ENCODE peak calls at places on chromosomes 16 and 17, in five cellular contexts. One of them, this sample, is unnamed.

GRCh38 chr17:59825533-59826316 is 67.0 kb downstream of the TUBD1 start:
- DNase-seq in endothelial cell of umbilical vein: peak
- DNase-seq in sigmoid colon: no peak
- DNase-seq in stomach: no peak
- DNase-seq in HL-60: no peak
- DNase-seq in this sample: no peak

GRCh38 chr16:50126183-50126582 is 26.9 kb upstream of the TENT4B start:
- DNase-seq in endothelial cell of umbilical vein: no peak
- DNase-seq in sigmoid colon: no peak
- DNase-seq in stomach: no peak
- DNase-seq in HL-60: no peak
- DNase-seq in this sample: no peak

GRCh38 chr16:67092227-67092626 is 17.5 kb upstream of the PHAF1 start:
- DNase-seq in endothelial cell of umbilical vein: no peak
- DNase-seq in sigmoid colon: no peak
- DNase-seq in stomach: no peak
- DNase-seq in HL-60: no peak
- DNase-seq in this sample: no peak

GRCh38 chr17:28405632-28406477 is at the start of gene SLC46A1:
- DNase-seq in endothelial cell of umbilical vein: peak
- DNase-seq in sigmoid colon: peak
- DNase-seq in stomach: peak
- DNase-seq in HL-60: no peak
- DNase-seq in this sample: peak

GRCh38 chr16:1979271-1980025 is 1.8 kb downstream of the NOXO1 start:
- DNase-seq in endothelial cell of umbilical vein: no peak
- DNase-seq in sigmoid colon: no peak
- DNase-seq in stomach: peak
- DNase-seq in HL-60: no peak
- DNase-seq in this sample: peak

GRCh38 chr16:23072084-23072599 is 77.1 kb downstream of the USP31 start:
- DNase-seq in endothelial cell of umbilical vein: peak
- DNase-seq in sigmoid colon: peak
- DNase-seq in stomach: peak
- DNase-seq in HL-60: no peak
- DNase-seq in this sample: peak

GRCh38 chr17:42406602-42407288 is 16.3 kb downstream of the CAVIN1 start:
- DNase-seq in endothelial cell of umbilical vein: peak
- DNase-seq in sigmoid colon: no peak
- DNase-seq in stomach: no peak
- DNase-seq in HL-60: no peak
- DNase-seq in this sample: no peak

GRCh38 chr16:79599256-79599836 is 1.2 kb downstream of the MAF start:
- DNase-seq in endothelial cell of umbilical vein: peak
- DNase-seq in sigmoid colon: peak
- DNase-seq in stomach: no peak
- DNase-seq in HL-60: no peak
- DNase-seq in this sample: no peak

GRCh38 chr16:28155293-28155692 is 56.5 kb downstream of the XPO6 start:
- DNase-seq in endothelial cell of umbilical vein: peak
- DNase-seq in sigmoid colon: no peak
- DNase-seq in stomach: no peak
- DNase-seq in HL-60: no peak
- DNase-seq in this sample: no peak

GRCh38 chr17:76270127-76270592 is 5.0 kb downstream of the UBALD2 start:
- DNase-seq in endothelial cell of umbilical vein: no peak
- DNase-seq in sigmoid colon: no peak
- DNase-seq in stomach: no peak
- DNase-seq in HL-60: no peak
- DNase-seq in this sample: no peak

GRCh38 chr17:13154403-13154802 is 136.6 kb upstream of the ELAC2 start:
- DNase-seq in endothelial cell of umbilical vein: no peak
- DNase-seq in sigmoid colon: no peak
- DNase-seq in stomach: no peak
- DNase-seq in HL-60: no peak
- DNase-seq in this sample: no peak

GRCh38 chr17:51056813-51057510 is 63.7 kb downstream of the SPAG9 start:
- DNase-seq in endothelial cell of umbilical vein: peak
- DNase-seq in sigmoid colon: no peak
- DNase-seq in stomach: no peak
- DNase-seq in HL-60: peak
- DNase-seq in this sample: no peak

GRCh38 chr17:41647038-41647813 is 22.9 kb upstream of the KRT17 start:
- DNase-seq in endothelial cell of umbilical vein: no peak
- DNase-seq in sigmoid colon: no peak
- DNase-seq in stomach: no peak
- DNase-seq in HL-60: no peak
- DNase-seq in this sample: no peak

GRCh38 chr17:66541461-66542182 is 239.2 kb downstream of the PRKCA start:
- DNase-seq in endothelial cell of umbilical vein: no peak
- DNase-seq in sigmoid colon: no peak
- DNase-seq in stomach: no peak
- DNase-seq in HL-60: no peak
- DNase-seq in this sample: no peak

GRCh38 chr16:85426806-85427205 is 186.3 kb upstream of the GSE1 start:
- DNase-seq in endothelial cell of umbilical vein: no peak
- DNase-seq in sigmoid colon: no peak
- DNase-seq in stomach: no peak
- DNase-seq in HL-60: no peak
- DNase-seq in this sample: no peak

GRCh38 chr17:48283907-48284306 is 146.1 kb downstream of the SKAP1 start:
- DNase-seq in endothelial cell of umbilical vein: no peak
- DNase-seq in sigmoid colon: no peak
- DNase-seq in stomach: no peak
- DNase-seq in HL-60: no peak
- DNase-seq in this sample: no peak

GRCh38 chr16:4098496-4098895 is 17.7 kb downstream of the ADCY9 start:
- DNase-seq in endothelial cell of umbilical vein: peak
- DNase-seq in sigmoid colon: no peak
- DNase-seq in stomach: no peak
- DNase-seq in HL-60: no peak
- DNase-seq in this sample: no peak

GRCh38 chr17:38703742-38704644 is 1.1 kb upstream of the MLLT6 start:
- DNase-seq in endothelial cell of umbilical vein: peak
- DNase-seq in sigmoid colon: peak
- DNase-seq in stomach: peak
- DNase-seq in HL-60: no peak
- DNase-seq in this sample: peak

GRCh38 chr17:55479903-55480302 is 31.3 kb downstream of the SMIM36 start:
- DNase-seq in endothelial cell of umbilical vein: no peak
- DNase-seq in sigmoid colon: no peak
- DNase-seq in stomach: no peak
- DNase-seq in HL-60: no peak
- DNase-seq in this sample: no peak

GRCh38 chr16:84585886-84586285 is 32.0 kb downstream of the COTL1 start:
- DNase-seq in endothelial cell of umbilical vein: no peak
- DNase-seq in sigmoid colon: no peak
- DNase-seq in stomach: no peak
- DNase-seq in HL-60: no peak
- DNase-seq in this sample: no peak

GRCh38 chr17:77725851-77726250 is 232.7 kb upstream of the TNRC6C start:
- DNase-seq in endothelial cell of umbilical vein: no peak
- DNase-seq in sigmoid colon: no peak
- DNase-seq in stomach: no peak
- DNase-seq in HL-60: no peak
- DNase-seq in this sample: no peak

GRCh38 chr17:51848451-51848850 is 310.1 kb downstream of the CA10 start:
- DNase-seq in endothelial cell of umbilical vein: no peak
- DNase-seq in sigmoid colon: no peak
- DNase-seq in stomach: no peak
- DNase-seq in HL-60: no peak
- DNase-seq in this sample: no peak

GRCh38 chr17:70319516-70319915 is 150.2 kb downstream of the KCNJ2 start:
- DNase-seq in endothelial cell of umbilical vein: no peak
- DNase-seq in sigmoid colon: no peak
- DNase-seq in stomach: no peak
- DNase-seq in HL-60: no peak
- DNase-seq in this sample: no peak

GRCh38 chr17:70321388-70321787 is 152.1 kb downstream of the KCNJ2 start:
- DNase-seq in endothelial cell of umbilical vein: no peak
- DNase-seq in sigmoid colon: no peak
- DNase-seq in stomach: no peak
- DNase-seq in HL-60: no peak
- DNase-seq in this sample: no peak

GRCh38 chr17:70320642-70321345 is 151.5 kb downstream of the KCNJ2 start:
- DNase-seq in endothelial cell of umbilical vein: no peak
- DNase-seq in sigmoid colon: no peak
- DNase-seq in stomach: no peak
- DNase-seq in HL-60: no peak
- DNase-seq in this sample: peak

GRCh38 chr17:70324031-70324430 is 154.7 kb downstream of the KCNJ2 start:
- DNase-seq in endothelial cell of umbilical vein: no peak
- DNase-seq in sigmoid colon: no peak
- DNase-seq in stomach: no peak
- DNase-seq in HL-60: no peak
- DNase-seq in this sample: no peak

DNA sequence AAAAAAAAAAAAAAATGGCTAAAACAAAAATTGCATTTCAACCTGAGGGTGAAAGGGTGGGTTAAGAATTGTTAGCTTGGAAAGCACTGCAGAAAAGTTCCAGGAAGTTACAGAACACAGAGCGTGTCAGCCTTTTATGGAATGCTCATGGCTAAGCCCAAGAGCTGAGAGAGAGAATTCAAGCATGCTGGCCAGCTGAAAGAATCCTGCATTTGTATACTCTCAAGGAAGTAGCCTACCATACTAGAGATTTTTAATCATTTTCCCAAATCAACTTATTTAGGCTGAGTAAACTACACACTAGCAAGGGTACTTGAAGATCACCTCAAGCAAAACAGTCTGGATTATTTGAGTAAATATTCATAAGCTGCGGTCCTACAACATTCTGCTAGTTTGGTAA is 153.9 kb downstream of the KCNJ2 start:
- DNase-seq in endothelial cell of umbilical vein: no peak
- DNase-seq in sigmoid colon: no peak
- DNase-seq in stomach: no peak
- DNase-seq in HL-60: no peak
- DNase-seq in this sample: no peak
- TF ChIP-seq POLR2AphosphoS5 in endothelial cell of umbilical vein: no peak
- TF ChIP-seq POLR2AphosphoS5 in sigmoid colon: no peak
- TF ChIP-seq POLR2AphosphoS5 in stomach: no peak
- TF ChIP-seq POLR2AphosphoS5 in HL-60: no peak
- TF ChIP-seq POLR2AphosphoS5 in this sample: no peak

DNA sequence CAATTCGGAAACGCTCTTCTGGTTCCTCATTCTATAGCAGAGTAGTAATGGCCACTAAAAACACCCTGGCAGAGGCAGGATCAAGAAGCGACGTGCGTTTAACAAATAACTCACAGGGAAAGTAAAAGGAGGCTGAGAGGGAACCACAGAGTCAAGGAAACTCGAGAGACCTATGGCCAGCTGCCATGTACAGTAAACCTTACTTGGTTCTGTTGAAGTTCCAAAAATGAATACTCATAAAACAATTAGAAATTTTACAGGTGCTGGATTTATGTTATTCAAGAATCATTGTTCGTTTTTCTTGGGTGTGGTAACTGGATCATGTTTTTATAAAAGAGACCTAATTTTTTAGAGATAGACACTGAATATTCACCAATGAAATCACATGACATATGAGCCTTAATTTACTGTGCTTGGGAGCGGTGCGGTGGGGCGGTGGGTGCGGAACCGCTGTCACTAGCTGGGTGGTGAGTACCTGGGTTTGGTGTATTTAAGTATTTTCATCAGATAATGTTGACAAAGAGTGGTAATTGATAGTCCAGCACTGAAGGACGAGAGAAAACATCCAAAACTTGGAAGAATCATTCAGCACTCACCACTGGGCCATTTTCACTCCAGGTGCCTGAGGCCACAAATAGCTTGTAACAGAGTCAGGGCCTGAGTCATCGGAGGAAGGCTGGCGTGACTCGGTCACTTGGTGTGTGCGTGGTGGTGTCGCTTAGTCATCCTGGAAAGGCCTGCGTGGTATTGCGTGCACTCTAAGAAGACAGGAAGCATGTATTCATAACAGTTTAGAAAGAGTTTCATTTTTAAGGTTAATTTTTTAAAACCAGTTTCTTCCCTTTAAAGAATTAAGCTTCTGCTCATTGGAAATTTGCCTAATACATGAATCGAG is 135.4 kb upstream of the CHMP6 start:
- DNase-seq in endothelial cell of umbilical vein: peak
- DNase-seq in sigmoid colon: peak
- DNase-seq in stomach: peak
- DNase-seq in HL-60: peak
- DNase-seq in this sample: peak
- H3K4me3 ChIP-seq in endothelial cell of umbilical vein: no peak
- H3K4me3 ChIP-seq in sigmoid colon: no peak
- H3K4me3 ChIP-seq in stomach: no peak
- H3K4me3 ChIP-seq in HL-60: no peak
- H3K4me3 ChIP-seq in this sample: no peak

GRCh38 chr17:35519442-35519841 is 18.0 kb downstream of the SLFN12L start:
- DNase-seq in endothelial cell of umbilical vein: no peak
- DNase-seq in sigmoid colon: no peak
- DNase-seq in stomach: no peak
- DNase-seq in HL-60: no peak
- DNase-seq in this sample: no peak
- TF ChIP-seq POLR2AphosphoS5 in endothelial cell of umbilical vein: no peak
- TF ChIP-seq POLR2AphosphoS5 in sigmoid colon: no peak
- TF ChIP-seq POLR2AphosphoS5 in stomach: no peak
- TF ChIP-seq POLR2AphosphoS5 in HL-60: no peak
- TF ChIP-seq POLR2AphosphoS5 in this sample: no peak

DNA sequence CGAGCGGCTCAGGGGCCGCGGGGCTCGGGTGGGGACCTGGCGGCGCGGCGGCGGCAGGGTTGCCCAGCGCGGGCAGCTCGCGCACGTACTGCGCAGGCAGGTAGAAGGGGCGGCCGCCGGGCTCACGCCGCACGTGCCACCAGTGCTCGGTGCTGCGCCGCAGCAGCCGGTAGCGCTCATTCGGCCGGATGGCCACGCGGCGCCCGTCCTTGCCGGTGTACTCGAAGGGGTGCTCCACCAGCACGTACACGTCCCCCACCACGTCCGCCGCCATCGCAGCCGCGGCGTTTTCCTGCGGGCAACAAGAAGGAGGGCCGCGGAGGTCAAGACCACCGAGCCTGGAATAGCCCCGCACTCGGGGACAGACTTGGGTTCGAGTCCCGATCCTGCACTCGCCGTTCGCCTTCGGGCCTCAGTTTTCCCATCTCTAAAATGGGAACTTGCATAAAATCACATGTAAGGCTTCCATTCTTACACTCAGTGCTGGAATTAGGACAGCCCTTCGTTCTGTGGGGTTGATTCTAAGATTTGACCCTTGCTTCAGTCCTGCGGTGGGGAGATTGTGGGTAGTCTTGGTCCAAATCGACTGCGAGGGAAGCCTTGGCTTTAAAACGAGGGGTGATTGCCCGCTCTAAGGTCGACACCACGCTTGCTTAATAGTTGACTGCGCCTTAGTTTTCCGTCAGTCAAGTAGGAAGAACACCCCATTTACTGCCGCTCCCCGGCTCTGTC is 2.5 kb downstream of the ARHGAP27 start:
- DNase-seq in endothelial cell of umbilical vein: no peak
- DNase-seq in sigmoid colon: no peak
- DNase-seq in stomach: no peak
- DNase-seq in HL-60: no peak
- DNase-seq in this sample: no peak
- H3K4me3 ChIP-seq in endothelial cell of umbilical vein: no peak
- H3K4me3 ChIP-seq in sigmoid colon: peak
- H3K4me3 ChIP-seq in stomach: peak
- H3K4me3 ChIP-seq in HL-60: no peak
- H3K4me3 ChIP-seq in this sample: peak

DNA sequence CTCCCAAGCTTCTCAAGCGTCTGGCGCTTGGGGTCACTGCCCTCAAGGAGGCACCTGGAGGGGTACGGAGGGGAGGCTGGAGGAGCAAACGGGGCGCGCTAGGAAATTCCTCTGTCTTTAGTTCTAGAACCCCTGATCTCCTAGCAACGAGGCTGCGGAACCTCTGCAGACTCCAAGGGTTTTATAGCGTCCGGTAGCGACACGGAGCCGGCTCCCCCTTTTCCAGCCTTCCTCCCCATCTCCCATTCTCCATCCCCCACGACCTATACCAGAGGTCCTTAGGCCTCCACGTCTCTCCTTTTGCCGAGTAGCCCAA is 601 bp upstream of the CDIPT start:
- DNase-seq in endothelial cell of umbilical vein: no peak
- DNase-seq in sigmoid colon: no peak
- DNase-seq in stomach: no peak
- DNase-seq in HL-60: no peak
- DNase-seq in this sample: no peak
- TF ChIP-seq POLR2AphosphoS5 in endothelial cell of umbilical vein: no peak
- TF ChIP-seq POLR2AphosphoS5 in sigmoid colon: no peak
- TF ChIP-seq POLR2AphosphoS5 in stomach: no peak
- TF ChIP-seq POLR2AphosphoS5 in HL-60: no peak
- TF ChIP-seq POLR2AphosphoS5 in this sample: no peak

This sample was measured in transverse colon.